ENCODE peak calls at places on chromosome 3, in ten cellular contexts. F, Q, U, N, B, C, V, X, Y and P are unnamed samples. For H3K4me1, the result is how much of the 10 kb centered on the place peaks cover.

GRCh38 chr3:38519651-38520050 is 23.5 kb downstream of the EXOG start:
- DNase-seq in F (no peak), Q (no peak), U (no peak), N (no peak), B (no peak), C (no peak), V (no peak), X (no peak), Y (no peak), P (no peak)

GRCh38 chr3:196050597-196050996 is 31.3 kb downstream of the TFRC start:
- DNase-seq in F (no peak), Q (no peak), U (no peak), N (no peak), B (no peak), C (no peak), V (no peak), X (no peak), Y (no peak), P (no peak)

GRCh38 chr3:51968175-51968681 is 974 bp upstream of the PCBP4 start:
- DNase-seq in F (no peak), Q (no peak), U (no peak), N (peak), B (no peak), C (peak), V (no peak), X (peak), Y (no peak), P (no peak)

GRCh38 chr3:5068531-5068930 is 53.6 kb upstream of the ARL8B start:
- DNase-seq in F (no peak), Q (no peak), U (no peak), N (no peak), B (no peak), C (no peak), V (no peak), X (no peak), Y (no peak), P (no peak)

GRCh38 chr3:193207290-193207689 is 33.7 kb upstream of the PLAAT1 start:
- DNase-seq in F (no peak), Q (no peak), U (no peak), N (no peak), B (peak), C (no peak), V (no peak), X (no peak), Y (no peak), P (no peak)

GRCh38 chr3:71560665-71561064 is 22.9 kb downstream of the FOXP1 start:
- DNase-seq in F (no peak), Q (peak), U (no peak), N (no peak), B (no peak), C (no peak), V (no peak), X (no peak), Y (no peak), P (no peak)

GRCh38 chr3:9553949-9554513 is 409 bp upstream of the LHFPL4 start:
- DNase-seq in F (no peak), Q (no peak), U (peak), N (no peak), B (no peak), C (no peak), V (no peak), X (no peak), Y (no peak), P (no peak)

GRCh38 chr3:72310028-72310987 is 525.4 kb upstream of the PROK2 start:
- DNase-seq in F (no peak), Q (no peak), U (peak), N (no peak), B (no peak), C (peak), V (peak), X (no peak), Y (no peak), P (peak)

GRCh38 chr3:53219897-53220483 is 35.8 kb downstream of the TKT start:
- DNase-seq in F (peak), Q (peak), U (peak), N (peak), B (peak), C (peak), V (peak), X (peak), Y (peak), P (peak)

GRCh38 chr3:129562803-129563202 is 19.8 kb downstream of the H1-8 start:
- DNase-seq in F (no peak), Q (no peak), U (no peak), N (no peak), B (no peak), C (no peak), V (no peak), X (no peak), Y (no peak), P (no peak)

GRCh38 chr3:197216169-197216860 is 82.1 kb downstream of the DLG1 start:
- DNase-seq in F (no peak), Q (peak), U (no peak), N (no peak), B (peak), C (no peak), V (no peak), X (no peak), Y (no peak), P (no peak)

GRCh38 chr3:31321620-31322019 is 211.1 kb upstream of the STT3B start:
- DNase-seq in F (no peak), Q (no peak), U (no peak), N (no peak), B (no peak), C (no peak), V (no peak), X (no peak), Y (no peak), P (no peak)

GRCh38 chr3:56816061-56816460 is 14.3 kb upstream of the ARHGEF3 start:
- DNase-seq in F (no peak), Q (no peak), U (no peak), N (no peak), B (no peak), C (no peak), V (no peak), X (no peak), Y (no peak), P (no peak)

GRCh38 chr3:177451940-177452484 is 254.7 kb upstream of the TBL1XR1 start:
- DNase-seq in F (no peak), Q (peak), U (no peak), N (no peak), B (no peak), C (no peak), V (peak), X (no peak), Y (no peak), P (no peak)

GRCh38 chr3:183513046-183513706 is 42.3 kb downstream of the KLHL6 start:
- DNase-seq in F (no peak), Q (no peak), U (no peak), N (no peak), B (no peak), C (no peak), V (no peak), X (no peak), Y (no peak), P (peak)

GRCh38 chr3:184448321-184449160 is 68.7 kb downstream of the CHRD start:
- DNase-seq in F (peak), Q (peak), U (no peak), N (no peak), B (peak), C (peak), V (peak), X (no peak), Y (peak), P (no peak)

GRCh38 chr3:104257486-104257885 is 1109.2 kb upstream of the ALCAM start:
- DNase-seq in F (no peak), Q (no peak), U (no peak), N (peak), B (no peak), C (peak), V (no peak), X (no peak), Y (no peak), P (no peak)

GRCh38 chr3:148975696-148976095 is 15.6 kb upstream of the GYG1 start:
- DNase-seq in F (no peak), Q (no peak), U (no peak), N (no peak), B (no peak), C (no peak), V (no peak), X (no peak), Y (no peak), P (no peak)

GRCh38 chr3:148974726-148975125 is 16.6 kb upstream of the GYG1 start:
- DNase-seq in F (no peak), Q (no peak), U (no peak), N (no peak), B (no peak), C (no peak), V (no peak), X (no peak), Y (no peak), P (no peak)

GRCh38 chr3:148971819-148972218 is 19.5 kb upstream of the GYG1 start:
- DNase-seq in F (no peak), Q (no peak), U (no peak), N (no peak), B (no peak), C (no peak), V (no peak), X (peak), Y (peak), P (peak)

GRCh38 chr3:148970311-148970710 is 21.0 kb upstream of the GYG1 start:
- DNase-seq in F (no peak), Q (no peak), U (no peak), N (no peak), B (no peak), C (no peak), V (no peak), X (no peak), Y (no peak), P (no peak)

GRCh38 chr3:148975277-148975676 is 16.1 kb upstream of the GYG1 start:
- DNase-seq in F (no peak), Q (no peak), U (no peak), N (no peak), B (peak), C (no peak), V (no peak), X (peak), Y (no peak), P (peak)
- H3K27ac ChIP-seq in F (no peak), Q (no peak), U (no peak), N (no peak), B (no peak), C (no peak), V (no peak), X (no peak), Y (peak), P (peak)

GRCh38 chr3:17456650-17457049 is 285.8 kb downstream of the TBC1D5 start:
- DNase-seq in F (no peak), Q (no peak), U (no peak), N (no peak), B (no peak), C (no peak), V (no peak), X (no peak), Y (no peak), P (no peak)

GRCh38 chr3:17459470-17459993 is 282.9 kb downstream of the TBC1D5 start:
- DNase-seq in F (no peak), Q (no peak), U (no peak), N (no peak), B (no peak), C (no peak), V (no peak), X (no peak), Y (no peak), P (no peak)

DNA sequence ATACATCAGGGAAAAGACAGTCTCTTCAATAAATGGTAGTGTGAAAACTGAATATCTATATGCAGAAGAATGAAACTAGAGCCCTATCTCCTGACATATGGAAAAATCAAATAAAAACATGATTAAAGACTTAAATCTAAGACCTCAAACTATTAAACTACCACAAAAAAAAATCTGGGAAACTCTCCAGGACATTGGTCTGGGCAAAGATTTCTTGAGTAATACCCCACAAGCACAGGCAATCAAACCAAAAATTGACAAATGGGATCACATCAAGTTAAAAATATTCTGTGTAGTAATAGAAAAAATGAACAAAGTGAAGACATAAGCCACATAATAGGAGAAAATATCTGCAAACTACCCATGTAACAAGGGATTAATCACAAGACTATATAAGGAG is 286.4 kb downstream of the TBC1D5 start:
- DNase-seq in F (no peak), Q (no peak), U (no peak), N (no peak), B (no peak), C (no peak), V (no peak), X (no peak), Y (no peak), P (no peak)
- H3K4me1 ChIP-seq in F (under half), Q (under half), U (under half), N (under half), B (under half), C (under half), V (under half), X (under half), Y (under half), P (under half)

DNA sequence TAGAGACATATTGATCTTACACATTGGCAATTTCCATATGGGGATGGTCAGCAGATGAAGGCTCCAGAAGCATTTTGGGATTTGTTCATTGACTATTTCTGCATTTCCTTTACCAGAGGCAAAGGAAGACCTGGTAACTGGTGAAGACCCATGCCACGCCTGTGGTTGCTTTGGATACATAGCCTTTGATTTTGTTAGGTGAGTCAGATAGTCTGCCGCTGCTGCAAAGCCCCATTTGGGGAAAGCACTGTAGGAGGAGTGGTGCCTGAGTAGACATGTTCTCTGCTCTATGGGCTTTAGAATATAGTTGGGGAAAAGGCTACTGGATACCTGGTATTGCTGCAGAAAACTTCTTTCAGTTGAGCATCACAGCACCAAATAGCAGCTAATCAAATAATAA is 56.8 kb downstream of the TFG start:
- DNase-seq in F (no peak), Q (peak), U (no peak), N (no peak), B (no peak), C (no peak), V (no peak), X (no peak), Y (no peak), P (no peak)
- H3K27ac ChIP-seq in F (no peak), Q (no peak), U (no peak), N (no peak), B (no peak), C (no peak), V (no peak), X (no peak), Y (no peak), P (no peak)

GRCh38 chr3:152277198-152277597 is 8.5 kb downstream of the MBNL1 start:
- DNase-seq in F (no peak), Q (no peak), U (no peak), N (no peak), B (no peak), C (no peak), V (no peak), X (no peak), Y (no peak), P (no peak)
- H3K4me1 ChIP-seq in F (half or more), Q (under half), U (half or more), N (half or more), B (half or more), C (under half), V (half or more), X (under half), Y (half or more), P (half or more)

DNA sequence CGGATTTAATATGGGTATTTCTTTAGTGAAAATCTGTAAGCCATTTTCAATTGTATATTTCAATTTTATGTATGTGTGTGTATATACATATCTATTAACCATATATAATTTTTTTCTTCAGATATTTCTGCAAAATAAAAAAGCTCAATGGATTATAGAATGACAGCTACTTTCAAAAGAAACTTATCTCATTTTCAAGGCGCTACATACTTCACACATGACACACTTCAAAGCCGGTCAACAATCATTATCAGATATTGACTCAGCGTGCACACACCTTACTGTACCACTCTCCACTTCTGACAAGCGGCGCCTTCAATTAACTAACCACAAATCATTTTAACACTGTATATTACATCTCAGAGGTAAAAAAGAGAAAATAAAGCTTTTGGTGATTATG is 39.6 kb downstream of the ATP13A3 start:
- DNase-seq in F (no peak), Q (no peak), U (no peak), N (no peak), B (no peak), C (peak), V (no peak), X (no peak), Y (no peak), P (no peak)
- H3K27ac ChIP-seq in F (no peak), Q (no peak), U (no peak), N (no peak), B (no peak), C (no peak), V (no peak), X (no peak), Y (no peak), P (no peak)

DNA sequence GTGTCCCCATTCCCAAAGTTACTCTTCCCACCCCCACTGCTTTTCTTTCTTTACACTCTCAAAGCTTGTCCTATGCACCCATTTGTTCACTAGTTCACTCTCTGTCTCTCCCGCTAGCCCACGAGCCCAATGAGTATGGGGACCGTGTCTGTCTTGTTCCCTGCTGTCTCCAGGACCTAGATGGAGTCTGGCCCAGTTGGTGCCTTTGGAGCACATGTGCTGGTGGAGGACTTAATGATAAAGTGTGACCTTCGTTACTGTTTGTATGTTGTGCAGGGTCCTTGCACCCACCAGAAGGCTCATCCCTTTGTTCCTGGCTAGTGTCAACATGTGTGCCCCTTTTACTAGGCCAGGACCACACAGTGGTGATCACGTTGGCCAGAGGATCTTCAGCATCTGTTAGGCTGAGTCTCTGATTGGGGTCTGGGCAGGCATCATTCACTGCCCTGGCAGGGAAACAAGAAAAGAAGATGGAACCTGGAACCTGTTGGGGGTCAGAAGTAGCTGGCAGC is 7.4 kb downstream of the CISH start:
- DNase-seq in F (no peak), Q (no peak), U (no peak), N (no peak), B (no peak), C (no peak), V (no peak), X (no peak), Y (no peak), P (peak)
- H3K4me1 ChIP-seq in F (under half), Q (under half), U (half or more), N (under half), B (under half), C (under half), V (under half), X (half or more), Y (under half), P (half or more)